ENCODE peak calls at places on chromosomes 7 and 10, in nine cellular contexts. Q is mesenchymal stem cell, A is AML-193, W is adrenal gland, P is H7, N is T1000, R is anterior cingulate cortex, G is foreskin fibroblast, X is AG08396. K is an unnamed sample.

GRCh38 chr10:97647556-97647955 is 7.1 kb downstream of the PI4K2A start:
- DNase-seq in Q (peak; percentile 53), A (no peak), W (no peak), P (no peak), N (no peak), R (no peak), G (peak; percentile 73), X (peak; percentile 40), K (no peak)

GRCh38 chr10:6980353-6980752 is 400.3 kb upstream of the PRKCQ start:
- DNase-seq in Q (no peak), A (no peak), W (no peak), P (no peak), N (no peak), R (no peak), G (no peak), X (no peak), K (no peak)

GRCh38 chr7:30986738-30987137 is 23.0 kb downstream of the GHRHR start:
- DNase-seq in Q (no peak), A (no peak), W (no peak), P (peak; percentile 83), N (no peak), R (no peak), G (no peak), X (no peak), K (no peak)

GRCh38 chr10:22325272-22325947 is 4.5 kb downstream of the BMI1 start:
- DNase-seq in Q (peak; percentile 70), A (no peak), W (peak; percentile 78), P (peak; percentile 95), N (peak; percentile 98), R (no peak), G (peak; percentile 85), X (peak; percentile 90), K (no peak)

GRCh38 chr7:90383879-90384278 is 19.4 kb upstream of the CLDN12 start:
- DNase-seq in Q (peak; percentile 43), A (no peak), W (no peak), P (no peak), N (no peak), R (no peak), G (peak; percentile 76), X (peak; percentile 33), K (no peak)

GRCh38 chr10:15491856-15492255 is 120.8 kb upstream of the FAM171A1 start:
- DNase-seq in Q (no peak), A (no peak), W (no peak), P (no peak), N (no peak), R (no peak), G (peak; percentile 18), X (no peak), K (no peak)

GRCh38 chr7:36198854-36199266 is 45.8 kb downstream of the EEPD1 start:
- DNase-seq in Q (peak; percentile 62), A (no peak), W (no peak), P (no peak), N (no peak), R (no peak), G (no peak), X (no peak), K (no peak)

GRCh38 chr7:17680026-17680425 is 260.3 kb downstream of the SNX13 start:
- DNase-seq in Q (peak; percentile 91), A (no peak), W (peak; percentile 53), P (no peak), N (peak; percentile 27), R (no peak), G (peak; percentile 93), X (no peak), K (peak; percentile 83)

GRCh38 chr7:50069613-50070012 is 23.4 kb downstream of the ZPBP start:
- DNase-seq in Q (no peak), A (no peak), W (peak; percentile 33), P (no peak), N (no peak), R (no peak), G (no peak), X (no peak), K (no peak)

GRCh38 chr10:46223064-46223480 is 63.7 kb upstream of the ANTXRL start:
- DNase-seq in Q (no peak), A (no peak), W (no peak), P (no peak), N (no peak), R (no peak), G (no peak), X (no peak), K (no peak)

GRCh38 chr10:94738588-94738987 is 23.9 kb upstream of the CYP2C19 start:
- DNase-seq in Q (no peak), A (no peak), W (no peak), P (no peak), N (no peak), R (no peak), G (no peak), X (no peak), K (no peak)

GRCh38 chr10:44517635-44518034 is 132.7 kb upstream of the CXCL12 start:
- DNase-seq in Q (no peak), A (peak; percentile 0), W (no peak), P (peak; percentile 37), N (no peak), R (no peak), G (no peak), X (no peak), K (no peak)

GRCh38 chr7:81812514-81813472 is 42.9 kb upstream of the HGF start:
- DNase-seq in Q (no peak), A (no peak), W (no peak), P (no peak), N (no peak), R (no peak), G (no peak), X (no peak), K (no peak)

GRCh38 chr7:54782829-54783228 is 23.8 kb upstream of the SEC61G start:
- DNase-seq in Q (no peak), A (no peak), W (no peak), P (no peak), N (no peak), R (no peak), G (no peak), X (no peak), K (no peak)

GRCh38 chr7:47190462-47190861 is 391.4 kb downstream of the TNS3 start:
- DNase-seq in Q (no peak), A (no peak), W (no peak), P (no peak), N (no peak), R (no peak), G (no peak), X (no peak), K (no peak)

GRCh38 chr10:114908896-114909295 is 29.1 kb upstream of the TRUB1 start:
- DNase-seq in Q (no peak), A (no peak), W (no peak), P (no peak), N (no peak), R (no peak), G (no peak), X (no peak), K (no peak)

GRCh38 chr7:101684980-101685323 is 55.9 kb upstream of the MYL10 start:
- DNase-seq in Q (no peak), A (no peak), W (no peak), P (peak; percentile 51), N (no peak), R (no peak), G (no peak), X (no peak), K (no peak)

GRCh38 chr10:25875555-25876165 is 58.4 kb upstream of the MYO3A start:
- DNase-seq in Q (peak; percentile 50), A (peak; percentile 54), W (peak; percentile 84), P (peak; percentile 69), N (peak; percentile 36), R (no peak), G (peak; percentile 19), X (peak; percentile 26), K (peak; percentile 25)

GRCh38 chr7:39659356-39660013 is 36.1 kb downstream of the RALA start:
- DNase-seq in Q (no peak), A (no peak), W (no peak), P (no peak), N (no peak), R (no peak), G (peak; percentile 29), X (no peak), K (no peak)

GRCh38 chr7:2191026-2191425 is 41.7 kb downstream of the MAD1L1 start:
- DNase-seq in Q (no peak), A (no peak), W (no peak), P (no peak), N (no peak), R (no peak), G (no peak), X (no peak), K (no peak)

GRCh38 chr7:77199008-77199966 is at the start of gene FGL2:
- DNase-seq in Q (peak; percentile 14), A (no peak), W (peak; percentile 59), P (peak; percentile 36), N (no peak), R (no peak), G (peak; percentile 75), X (peak; percentile 22), K (no peak)

GRCh38 chr7:85554294-85554877 is 367.5 kb upstream of the SEMA3D start:
- DNase-seq in Q (peak; percentile 73), A (peak; percentile 63), W (peak; percentile 14), P (peak; percentile 1), N (no peak), R (no peak), G (peak; percentile 83), X (peak; percentile 20), K (peak; percentile 92)

GRCh38 chr7:158024351-158024715 is 563.3 kb downstream of the PTPRN2 start:
- DNase-seq in Q (no peak), A (no peak), W (no peak), P (no peak), N (no peak), R (no peak), G (no peak), X (no peak), K (no peak)

GRCh38 chr10:48330269-48330668 is 23.8 kb downstream of the MAPK8 start:
- DNase-seq in Q (peak; percentile 36), A (no peak), W (no peak), P (no peak), N (no peak), R (no peak), G (peak; percentile 28), X (no peak), K (no peak)

GRCh38 chr10:122258136-122259074 is 12.7 kb upstream of the BTBD16 start:
- DNase-seq in Q (peak; percentile 77), A (no peak), W (no peak), P (peak; percentile 74), N (no peak), R (no peak), G (peak; percentile 16), X (peak; percentile 65), K (no peak)

GRCh38 chr10:125172694-125173093 is 12.3 kb upstream of the CTBP2 start:
- DNase-seq in Q (no peak), A (no peak), W (no peak), P (no peak), N (no peak), R (no peak), G (no peak), X (no peak), K (no peak)

GRCh38 chr10:28256776-28257175 is 46.1 kb downstream of the MPP7 start:
- DNase-seq in Q (no peak), A (no peak), W (no peak), P (no peak), N (no peak), R (no peak), G (no peak), X (no peak), K (no peak)

GRCh38 chr7:7103343-7104313 is 78.7 kb upstream of the C1GALT1 start:
- DNase-seq in Q (peak; percentile 68), A (peak; percentile 57), W (no peak), P (peak; percentile 56), N (no peak), R (no peak), G (peak; percentile 84), X (peak; percentile 54), K (peak; percentile 38)

GRCh38 chr10:33273295-33274002 is 61.0 kb downstream of the NRP1 start:
- DNase-seq in Q (peak; percentile 70), A (no peak), W (peak; percentile 89), P (no peak), N (peak; percentile 100), R (peak; percentile 73), G (peak; percentile 98), X (peak; percentile 83), K (peak; percentile 72)

GRCh38 chr7:111198255-111198654 is 107.3 kb downstream of the LRRN3 start:
- DNase-seq in Q (peak; percentile 97), A (no peak), W (no peak), P (no peak), N (peak; percentile 24), R (no peak), G (peak; percentile 97), X (peak; percentile 70), K (peak; percentile 89)

GRCh38 chr10:69089638-69090599 is 2.0 kb downstream of the SRGN start:
- DNase-seq in Q (no peak), A (peak; percentile 47), W (no peak), P (no peak), N (no peak), R (no peak), G (no peak), X (no peak), K (no peak)